ENCODE peak calls at places on chromosomes 3 and 15, in five cellular contexts. One of them, this sample, is unnamed.

GRCh38 chr3:173825731-173826130 is 428.2 kb downstream of the NLGN1 start:
- DNase-seq in HepG2: no peak
- DNase-seq in breast epithelium: no peak
- DNase-seq in H54: no peak
- DNase-seq in tibial nerve: no peak
- DNase-seq in this sample: no peak

GRCh38 chr15:101250331-101250730 is 1.5 kb downstream of the CHSY1 start:
- DNase-seq in HepG2: no peak
- DNase-seq in breast epithelium: no peak
- DNase-seq in H54: peak; percentile 66
- DNase-seq in tibial nerve: no peak
- DNase-seq in this sample: no peak

GRCh38 chr3:67526246-67526645 is 128.2 kb downstream of the SUCLG2 start:
- DNase-seq in HepG2: no peak
- DNase-seq in breast epithelium: no peak
- DNase-seq in H54: no peak
- DNase-seq in tibial nerve: no peak
- DNase-seq in this sample: no peak

GRCh38 chr3:59247402-59247841 is 197.6 kb upstream of the CFAP20DC start:
- DNase-seq in HepG2: no peak
- DNase-seq in breast epithelium: no peak
- DNase-seq in H54: no peak
- DNase-seq in tibial nerve: no peak
- DNase-seq in this sample: no peak

GRCh38 chr3:171352387-171352935 is 107.7 kb downstream of the TNIK start:
- DNase-seq in HepG2: no peak
- DNase-seq in breast epithelium: no peak
- DNase-seq in H54: no peak
- DNase-seq in tibial nerve: no peak
- DNase-seq in this sample: no peak

GRCh38 chr15:84934942-84935729 is 46.5 kb upstream of the PDE8A start:
- DNase-seq in HepG2: peak; percentile 31
- DNase-seq in breast epithelium: no peak
- DNase-seq in H54: no peak
- DNase-seq in tibial nerve: no peak
- DNase-seq in this sample: no peak

GRCh38 chr3:110881069-110881468 is 190.5 kb upstream of the NECTIN3 start:
- DNase-seq in HepG2: peak; percentile 63
- DNase-seq in breast epithelium: peak; percentile 82
- DNase-seq in H54: peak; percentile 23
- DNase-seq in tibial nerve: no peak
- DNase-seq in this sample: no peak

GRCh38 chr15:59048897-59049296 is 56.0 kb upstream of the CCNB2 start:
- DNase-seq in HepG2: no peak
- DNase-seq in breast epithelium: no peak
- DNase-seq in H54: no peak
- DNase-seq in tibial nerve: no peak
- DNase-seq in this sample: no peak

GRCh38 chr15:39828374-39828931 is 45.8 kb upstream of the FSIP1 start:
- DNase-seq in HepG2: no peak
- DNase-seq in breast epithelium: no peak
- DNase-seq in H54: no peak
- DNase-seq in tibial nerve: peak; percentile 14
- DNase-seq in this sample: no peak

GRCh38 chr15:90598053-90598577 is 68.4 kb downstream of the CRTC3 start:
- DNase-seq in HepG2: peak; percentile 40
- DNase-seq in breast epithelium: no peak
- DNase-seq in H54: no peak
- DNase-seq in tibial nerve: peak; percentile 51
- DNase-seq in this sample: peak; percentile 4

GRCh38 chr3:122797291-122797690 is 2.4 kb downstream of the SLC49A4 start:
- DNase-seq in HepG2: no peak
- DNase-seq in breast epithelium: no peak
- DNase-seq in H54: no peak
- DNase-seq in tibial nerve: no peak
- DNase-seq in this sample: no peak

GRCh38 chr3:20340324-20340928 is 154.4 kb upstream of the SGO1 start:
- DNase-seq in HepG2: peak; percentile 62
- DNase-seq in breast epithelium: peak; percentile 59
- DNase-seq in H54: peak; percentile 28
- DNase-seq in tibial nerve: peak; percentile 46
- DNase-seq in this sample: no peak

GRCh38 chr15:69666921-69667811 is 214.5 kb downstream of the RPLP1 start:
- DNase-seq in HepG2: no peak
- DNase-seq in breast epithelium: no peak
- DNase-seq in H54: no peak
- DNase-seq in tibial nerve: no peak
- DNase-seq in this sample: no peak

GRCh38 chr15:67067161-67067853 is 1.9 kb downstream of the SMAD3 start:
- DNase-seq in HepG2: no peak
- DNase-seq in breast epithelium: no peak
- DNase-seq in H54: no peak
- DNase-seq in tibial nerve: no peak
- DNase-seq in this sample: no peak

GRCh38 chr3:159260049-159260662 is 458.3 kb downstream of the MFSD1 start:
- DNase-seq in HepG2: peak; percentile 56
- DNase-seq in breast epithelium: no peak
- DNase-seq in H54: no peak
- DNase-seq in tibial nerve: no peak
- DNase-seq in this sample: no peak

GRCh38 chr3:20039765-20040475 is at the start of gene KAT2B:
- DNase-seq in HepG2: peak; percentile 47
- DNase-seq in breast epithelium: peak; percentile 58
- DNase-seq in H54: peak; percentile 63
- DNase-seq in tibial nerve: peak; percentile 63
- DNase-seq in this sample: peak; percentile 22

GRCh38 chr3:65318231-65318630 is 630.4 kb upstream of the ADAMTS9 start:
- DNase-seq in HepG2: no peak
- DNase-seq in breast epithelium: no peak
- DNase-seq in H54: no peak
- DNase-seq in tibial nerve: no peak
- DNase-seq in this sample: no peak

GRCh38 chr15:56732881-56733130 is 503 bp downstream of the ZNF280D start:
- DNase-seq in HepG2: peak; percentile 8
- DNase-seq in breast epithelium: no peak
- DNase-seq in H54: no peak
- DNase-seq in tibial nerve: no peak
- DNase-seq in this sample: no peak

GRCh38 chr3:69425249-69425648 is 39.4 kb upstream of the FRMD4B start:
- DNase-seq in HepG2: peak; percentile 14
- DNase-seq in breast epithelium: no peak
- DNase-seq in H54: no peak
- DNase-seq in tibial nerve: no peak
- DNase-seq in this sample: no peak

GRCh38 chr3:183427206-183428139 is 946 bp downstream of the MCF2L2 start:
- DNase-seq in HepG2: no peak
- DNase-seq in breast epithelium: no peak
- DNase-seq in H54: no peak
- DNase-seq in tibial nerve: no peak
- DNase-seq in this sample: no peak

GRCh38 chr3:101303089-101303731 is 17.2 kb downstream of the IMPG2 start:
- DNase-seq in HepG2: no peak
- DNase-seq in breast epithelium: no peak
- DNase-seq in H54: no peak
- DNase-seq in tibial nerve: no peak
- DNase-seq in this sample: no peak

GRCh38 chr15:59332009-59332408 is 40.7 kb downstream of the MYO1E start:
- DNase-seq in HepG2: no peak
- DNase-seq in breast epithelium: no peak
- DNase-seq in H54: no peak
- DNase-seq in tibial nerve: no peak
- DNase-seq in this sample: no peak

GRCh38 chr3:115710799-115711198 is 87.5 kb downstream of the GAP43 start:
- DNase-seq in HepG2: no peak
- DNase-seq in breast epithelium: no peak
- DNase-seq in H54: peak; percentile 2
- DNase-seq in tibial nerve: no peak
- DNase-seq in this sample: no peak

GRCh38 chr3:78703944-78704343 is 1063.9 kb downstream of the ROBO1 start:
- DNase-seq in HepG2: no peak
- DNase-seq in breast epithelium: no peak
- DNase-seq in H54: no peak
- DNase-seq in tibial nerve: no peak
- DNase-seq in this sample: no peak

GRCh38 chr3:172258616-172259015 is 189.6 kb downstream of the GHSR start:
- DNase-seq in HepG2: no peak
- DNase-seq in breast epithelium: no peak
- DNase-seq in H54: no peak
- DNase-seq in tibial nerve: no peak
- DNase-seq in this sample: no peak

GRCh38 chr3:188232676-188233075 is 78.7 kb downstream of the LPP start:
- DNase-seq in HepG2: no peak
- DNase-seq in breast epithelium: no peak
- DNase-seq in H54: no peak
- DNase-seq in tibial nerve: no peak
- DNase-seq in this sample: no peak

GRCh38 chr15:51310064-51310463 is 28.3 kb downstream of the CYP19A1 start:
- DNase-seq in HepG2: no peak
- DNase-seq in breast epithelium: no peak
- DNase-seq in H54: no peak
- DNase-seq in tibial nerve: no peak
- DNase-seq in this sample: no peak

GRCh38 chr3:178255315-178255714 is 280.9 kb upstream of the KCNMB2 start:
- DNase-seq in HepG2: no peak
- DNase-seq in breast epithelium: no peak
- DNase-seq in H54: no peak
- DNase-seq in tibial nerve: no peak
- DNase-seq in this sample: no peak

GRCh38 chr3:157532529-157533297 is 29.5 kb upstream of the VEPH1 start:
- DNase-seq in HepG2: peak; percentile 58
- DNase-seq in breast epithelium: no peak
- DNase-seq in H54: no peak
- DNase-seq in tibial nerve: no peak
- DNase-seq in this sample: no peak

GRCh38 chr3:197000211-197000610 is 29.4 kb downstream of the MELTF start:
- DNase-seq in HepG2: no peak
- DNase-seq in breast epithelium: no peak
- DNase-seq in H54: no peak
- DNase-seq in tibial nerve: no peak
- DNase-seq in this sample: no peak

GRCh38 chr3:197001972-197002700 is 27.5 kb downstream of the MELTF start:
- DNase-seq in HepG2: no peak
- DNase-seq in breast epithelium: no peak
- DNase-seq in H54: no peak
- DNase-seq in tibial nerve: no peak
- DNase-seq in this sample: no peak

GRCh38 chr3:197001106-197001971 is 28.3 kb downstream of the MELTF start:
- DNase-seq in HepG2: no peak
- DNase-seq in breast epithelium: no peak
- DNase-seq in H54: no peak
- DNase-seq in tibial nerve: no peak
- DNase-seq in this sample: no peak

GRCh38 chr3:197003461-197004385 is 25.9 kb downstream of the MELTF start:
- DNase-seq in HepG2: no peak
- DNase-seq in breast epithelium: no peak
- DNase-seq in H54: no peak
- DNase-seq in tibial nerve: no peak
- DNase-seq in this sample: no peak

GRCh38 chr3:197002701-197003454 is 26.7 kb downstream of the MELTF start:
- DNase-seq in HepG2: peak; percentile 30
- DNase-seq in breast epithelium: peak; percentile 68
- DNase-seq in H54: peak; percentile 98
- DNase-seq in tibial nerve: peak; percentile 45
- DNase-seq in this sample: no peak
- TF ChIP-seq POLR2A in HepG2: no peak
- TF ChIP-seq POLR2A in breast epithelium: no peak
- TF ChIP-seq POLR2A in H54: peak; percentile 46
- TF ChIP-seq POLR2A in tibial nerve: peak; percentile 11
- TF ChIP-seq POLR2A in this sample: no peak

DNA sequence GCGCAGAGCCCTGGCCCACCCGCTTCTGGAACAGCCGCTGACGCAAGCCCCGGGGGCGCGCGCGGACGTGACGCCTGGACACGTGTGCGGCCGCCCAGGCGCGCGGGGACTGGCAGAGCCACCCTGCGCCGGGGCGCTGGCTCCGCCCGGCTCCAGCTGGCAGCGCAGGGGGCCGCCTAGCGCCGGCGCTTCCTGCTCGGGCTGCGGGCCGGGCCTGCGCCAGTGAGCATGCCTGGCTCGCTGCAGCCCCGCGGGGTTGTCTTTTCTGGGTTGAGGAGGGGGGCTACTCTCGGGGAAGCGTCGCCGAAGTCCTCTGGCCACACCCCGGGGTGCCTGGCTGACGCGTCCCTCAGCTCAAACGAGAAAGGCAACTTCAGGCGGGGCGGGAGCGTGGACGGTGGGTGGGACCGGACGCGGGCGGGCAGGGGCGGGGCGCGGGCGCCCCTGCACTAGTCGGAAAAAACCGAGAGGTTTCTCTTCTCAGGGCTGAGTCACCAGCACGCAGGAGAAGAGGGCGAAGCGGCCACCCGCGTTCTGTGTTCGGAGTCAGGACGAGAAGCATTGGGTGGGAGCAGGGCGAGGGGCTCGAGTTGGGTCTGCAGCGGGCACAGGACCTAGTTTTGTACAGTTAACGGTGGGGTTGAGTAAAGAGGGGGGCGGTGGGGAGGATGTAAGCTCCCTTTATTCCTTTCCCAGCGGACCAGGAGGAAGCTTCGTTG is at the start of gene SIAH2:
- DNase-seq in HepG2: peak; percentile 92
- DNase-seq in breast epithelium: peak; percentile 90
- DNase-seq in H54: peak; percentile 85
- DNase-seq in tibial nerve: peak; percentile 86
- DNase-seq in this sample: peak; percentile 73
- TF ChIP-seq POLR2A in HepG2: peak; percentile 90
- TF ChIP-seq POLR2A in breast epithelium: peak; percentile 54
- TF ChIP-seq POLR2A in H54: peak; percentile 87
- TF ChIP-seq POLR2A in tibial nerve: peak; percentile 86
- TF ChIP-seq POLR2A in this sample: no peak

GRCh38 chr3:23811117-23811487 is 5.3 kb downstream of the UBE2E1 start:
- DNase-seq in HepG2: peak; percentile 17
- DNase-seq in breast epithelium: no peak
- DNase-seq in H54: no peak
- DNase-seq in tibial nerve: no peak
- DNase-seq in this sample: no peak

GRCh38 chr3:23811919-23812318 is 6.2 kb downstream of the UBE2E1 start:
- DNase-seq in HepG2: no peak
- DNase-seq in breast epithelium: no peak
- DNase-seq in H54: no peak
- DNase-seq in tibial nerve: no peak
- DNase-seq in this sample: no peak

GRCh38 chr3:23809294-23809693 is 3.5 kb downstream of the UBE2E1 start:
- DNase-seq in HepG2: no peak
- DNase-seq in breast epithelium: no peak
- DNase-seq in H54: no peak
- DNase-seq in tibial nerve: no peak
- DNase-seq in this sample: no peak

GRCh38 chr3:23809840-23810341 is 4.1 kb downstream of the UBE2E1 start:
- DNase-seq in HepG2: no peak
- DNase-seq in breast epithelium: no peak
- DNase-seq in H54: no peak
- DNase-seq in tibial nerve: no peak
- DNase-seq in this sample: no peak

GRCh38 chr3:23810342-23811116 is 4.8 kb downstream of the UBE2E1 start:
- DNase-seq in HepG2: peak; percentile 41
- DNase-seq in breast epithelium: peak; percentile 61
- DNase-seq in H54: peak; percentile 24
- DNase-seq in tibial nerve: peak; percentile 18
- DNase-seq in this sample: no peak
- TF ChIP-seq POLR2A in HepG2: peak; percentile 56
- TF ChIP-seq POLR2A in breast epithelium: no peak
- TF ChIP-seq POLR2A in H54: no peak
- TF ChIP-seq POLR2A in tibial nerve: no peak
- TF ChIP-seq POLR2A in this sample: no peak

GRCh38 chr3:148697311-148698189 is at the start of gene AGTR1:
- DNase-seq in HepG2: no peak
- DNase-seq in breast epithelium: peak; percentile 56
- DNase-seq in H54: peak; percentile 21
- DNase-seq in tibial nerve: peak; percentile 68
- DNase-seq in this sample: no peak
- TF ChIP-seq POLR2A in HepG2: peak; percentile 58
- TF ChIP-seq POLR2A in breast epithelium: no peak
- TF ChIP-seq POLR2A in H54: peak; percentile 19
- TF ChIP-seq POLR2A in tibial nerve: peak; percentile 66
- TF ChIP-seq POLR2A in this sample: no peak

This sample was measured in esophagus squamous epithelium.